ENCODE peak calls at places on chromosomes 7 and 10, in four cellular contexts. One of them, this sample, is unnamed.

GRCh38 chr10:58017719-58018367 is 249.9 kb downstream of the IPMK start:
- DNase-seq in keratinocyte: no peak
- DNase-seq in brain microvascular endothelial cell: peak
- DNase-seq in cardiac fibroblast: peak
- DNase-seq in this sample: peak

GRCh38 chr7:45217358-45217757 is 59.8 kb downstream of the RAMP3 start:
- DNase-seq in brain microvascular endothelial cell: no peak
- DNase-seq in keratinocyte: no peak
- DNase-seq in cardiac fibroblast: peak
- DNase-seq in this sample: peak

GRCh38 chr7:41825927-41826480 is 123.1 kb upstream of the INHBA start:
- DNase-seq in keratinocyte: no peak
- DNase-seq in brain microvascular endothelial cell: no peak
- DNase-seq in cardiac fibroblast: peak
- DNase-seq in this sample: no peak

GRCh38 chr7:37045786-37046185 is 321.5 kb upstream of the AOAH start:
- DNase-seq in cardiac fibroblast: no peak
- DNase-seq in brain microvascular endothelial cell: no peak
- DNase-seq in keratinocyte: no peak
- DNase-seq in this sample: no peak

GRCh38 chr7:29565982-29566746 is 2.5 kb downstream of the PRR15 start:
- DNase-seq in cardiac fibroblast: peak
- DNase-seq in brain microvascular endothelial cell: no peak
- DNase-seq in keratinocyte: no peak
- DNase-seq in this sample: no peak

GRCh38 chr7:100126239-100126930 is 382 bp upstream of the MBLAC1 start:
- DNase-seq in brain microvascular endothelial cell: no peak
- DNase-seq in cardiac fibroblast: no peak
- DNase-seq in keratinocyte: no peak
- DNase-seq in this sample: no peak

GRCh38 chr10:21090609-21091082 is 193.5 kb upstream of the NEBL start:
- DNase-seq in keratinocyte: no peak
- DNase-seq in cardiac fibroblast: no peak
- DNase-seq in brain microvascular endothelial cell: no peak
- DNase-seq in this sample: no peak

GRCh38 chr10:86785021-86785420 is 28.6 kb downstream of the BMPR1A start:
- DNase-seq in brain microvascular endothelial cell: no peak
- DNase-seq in keratinocyte: no peak
- DNase-seq in cardiac fibroblast: no peak
- DNase-seq in this sample: no peak

GRCh38 chr10:53749439-53749838 is 976.9 kb upstream of the MBL2 start:
- DNase-seq in brain microvascular endothelial cell: no peak
- DNase-seq in keratinocyte: no peak
- DNase-seq in cardiac fibroblast: no peak
- DNase-seq in this sample: no peak

GRCh38 chr7:140564643-140565042 is 76.0 kb downstream of the DENND2A start:
- DNase-seq in brain microvascular endothelial cell: no peak
- DNase-seq in cardiac fibroblast: no peak
- DNase-seq in keratinocyte: peak
- DNase-seq in this sample: no peak

GRCh38 chr10:92903633-92904032 is 55.3 kb downstream of the EXOC6 start:
- DNase-seq in brain microvascular endothelial cell: no peak
- DNase-seq in cardiac fibroblast: no peak
- DNase-seq in keratinocyte: no peak
- DNase-seq in this sample: no peak

GRCh38 chr10:88800152-88801125 is 2.1 kb upstream of the LIPM start:
- DNase-seq in keratinocyte: no peak
- DNase-seq in cardiac fibroblast: peak
- DNase-seq in brain microvascular endothelial cell: peak
- DNase-seq in this sample: peak

GRCh38 chr7:47634273-47634672 is 52.4 kb upstream of the TNS3 start:
- DNase-seq in cardiac fibroblast: peak
- DNase-seq in keratinocyte: no peak
- DNase-seq in brain microvascular endothelial cell: no peak
- DNase-seq in this sample: no peak

GRCh38 chr7:31811650-31812461 is 124.8 kb downstream of the PPP1R17 start:
- DNase-seq in brain microvascular endothelial cell: no peak
- DNase-seq in cardiac fibroblast: peak
- DNase-seq in keratinocyte: no peak
- DNase-seq in this sample: peak

GRCh38 chr7:25597881-25598456 is 369.7 kb upstream of the NPVF start:
- DNase-seq in keratinocyte: no peak
- DNase-seq in brain microvascular endothelial cell: no peak
- DNase-seq in cardiac fibroblast: no peak
- DNase-seq in this sample: no peak

GRCh38 chr10:72030762-72031543 is 57.4 kb downstream of the SPOCK2 start:
- DNase-seq in brain microvascular endothelial cell: no peak
- DNase-seq in keratinocyte: no peak
- DNase-seq in cardiac fibroblast: no peak
- DNase-seq in this sample: no peak

GRCh38 chr7:28711096-28711495 is 247.0 kb downstream of the TRIL start:
- DNase-seq in keratinocyte: no peak
- DNase-seq in brain microvascular endothelial cell: no peak
- DNase-seq in cardiac fibroblast: no peak
- DNase-seq in this sample: no peak

GRCh38 chr10:61899997-61900828 is 1.3 kb upstream of the ARID5B start:
- DNase-seq in cardiac fibroblast: peak
- DNase-seq in keratinocyte: no peak
- DNase-seq in brain microvascular endothelial cell: peak
- DNase-seq in this sample: peak

GRCh38 chr10:51468424-51468823 is 231.0 kb downstream of the CSTF2T start:
- DNase-seq in keratinocyte: no peak
- DNase-seq in cardiac fibroblast: peak
- DNase-seq in brain microvascular endothelial cell: no peak
- DNase-seq in this sample: peak
- H3K4me3 ChIP-seq in keratinocyte: no peak
- H3K4me3 ChIP-seq in cardiac fibroblast: no peak
- H3K4me3 ChIP-seq in brain microvascular endothelial cell: no peak
- H3K4me3 ChIP-seq in this sample: no peak

GRCh38 chr10:75191821-75192568 is 18.6 kb upstream of the VDAC2 start:
- DNase-seq in cardiac fibroblast: peak
- DNase-seq in keratinocyte: no peak
- DNase-seq in brain microvascular endothelial cell: peak
- DNase-seq in this sample: peak
- TF ChIP-seq CTCF in cardiac fibroblast: no peak
- TF ChIP-seq CTCF in keratinocyte: peak
- TF ChIP-seq CTCF in brain microvascular endothelial cell: no peak
- TF ChIP-seq CTCF in this sample: no peak

GRCh38 chr7:70761711-70762328 is 370.1 kb upstream of the GALNT17 start:
- DNase-seq in cardiac fibroblast: no peak
- DNase-seq in brain microvascular endothelial cell: no peak
- DNase-seq in keratinocyte: no peak
- DNase-seq in this sample: no peak
- H3K4me3 ChIP-seq in cardiac fibroblast: no peak
- H3K4me3 ChIP-seq in brain microvascular endothelial cell: no peak
- H3K4me3 ChIP-seq in keratinocyte: no peak
- H3K4me3 ChIP-seq in this sample: no peak

GRCh38 chr10:55628260-55628701 is 732.8 kb downstream of the ZWINT start:
- DNase-seq in brain microvascular endothelial cell: no peak
- DNase-seq in keratinocyte: no peak
- DNase-seq in cardiac fibroblast: no peak
- DNase-seq in this sample: no peak

GRCh38 chr10:55629792-55630490 is 731.1 kb downstream of the ZWINT start:
- DNase-seq in cardiac fibroblast: peak
- DNase-seq in brain microvascular endothelial cell: peak
- DNase-seq in keratinocyte: no peak
- DNase-seq in this sample: no peak

GRCh38 chr10:55630491-55631056 is 730.5 kb downstream of the ZWINT start:
- DNase-seq in keratinocyte: no peak
- DNase-seq in brain microvascular endothelial cell: no peak
- DNase-seq in cardiac fibroblast: no peak
- DNase-seq in this sample: no peak

GRCh38 chr10:55627526-55628170 is 733.4 kb downstream of the ZWINT start:
- DNase-seq in brain microvascular endothelial cell: no peak
- DNase-seq in cardiac fibroblast: no peak
- DNase-seq in keratinocyte: no peak
- DNase-seq in this sample: no peak

DNA sequence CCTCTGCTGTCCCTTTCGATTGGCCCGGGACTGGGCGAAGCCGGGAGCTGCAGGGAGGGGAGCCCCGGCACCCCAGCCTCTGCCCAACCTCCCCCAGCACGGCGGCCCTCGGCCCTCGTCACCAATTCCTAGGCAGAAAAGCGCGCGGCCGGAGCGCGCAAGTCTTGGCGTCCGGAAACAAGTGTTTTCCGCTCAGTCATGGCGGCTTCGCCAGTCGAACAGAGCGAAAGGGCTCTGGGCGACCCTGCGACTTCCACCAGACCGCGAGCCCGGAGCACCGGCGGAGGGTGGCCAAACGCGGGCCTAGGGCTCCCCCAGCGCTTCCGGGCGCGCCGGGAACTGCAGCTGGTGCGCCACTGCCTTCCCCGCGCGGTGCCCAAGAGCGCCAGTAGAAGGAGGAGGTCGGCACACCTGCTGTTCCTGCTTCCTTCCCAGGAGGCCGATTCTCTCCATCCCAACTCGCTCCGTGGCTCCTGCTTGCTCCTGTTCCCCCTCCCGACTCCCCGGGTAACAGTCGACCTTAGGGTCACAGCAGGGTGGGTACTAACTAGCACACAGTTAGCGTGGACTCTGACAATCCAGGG is 729.9 kb downstream of the ZWINT start:
- DNase-seq in keratinocyte: no peak
- DNase-seq in cardiac fibroblast: peak
- DNase-seq in brain microvascular endothelial cell: peak
- DNase-seq in this sample: no peak
- TF ChIP-seq CTCF in keratinocyte: peak
- TF ChIP-seq CTCF in cardiac fibroblast: peak
- TF ChIP-seq CTCF in brain microvascular endothelial cell: peak
- TF ChIP-seq CTCF in this sample: peak

GRCh38 chr10:44962870-44963738 is 3.5 kb downstream of the RASSF4 start:
- DNase-seq in brain microvascular endothelial cell: no peak
- DNase-seq in cardiac fibroblast: no peak
- DNase-seq in keratinocyte: no peak
- DNase-seq in this sample: no peak
- H3K4me3 ChIP-seq in brain microvascular endothelial cell: no peak
- H3K4me3 ChIP-seq in cardiac fibroblast: no peak
- H3K4me3 ChIP-seq in keratinocyte: no peak
- H3K4me3 ChIP-seq in this sample: no peak

DNA sequence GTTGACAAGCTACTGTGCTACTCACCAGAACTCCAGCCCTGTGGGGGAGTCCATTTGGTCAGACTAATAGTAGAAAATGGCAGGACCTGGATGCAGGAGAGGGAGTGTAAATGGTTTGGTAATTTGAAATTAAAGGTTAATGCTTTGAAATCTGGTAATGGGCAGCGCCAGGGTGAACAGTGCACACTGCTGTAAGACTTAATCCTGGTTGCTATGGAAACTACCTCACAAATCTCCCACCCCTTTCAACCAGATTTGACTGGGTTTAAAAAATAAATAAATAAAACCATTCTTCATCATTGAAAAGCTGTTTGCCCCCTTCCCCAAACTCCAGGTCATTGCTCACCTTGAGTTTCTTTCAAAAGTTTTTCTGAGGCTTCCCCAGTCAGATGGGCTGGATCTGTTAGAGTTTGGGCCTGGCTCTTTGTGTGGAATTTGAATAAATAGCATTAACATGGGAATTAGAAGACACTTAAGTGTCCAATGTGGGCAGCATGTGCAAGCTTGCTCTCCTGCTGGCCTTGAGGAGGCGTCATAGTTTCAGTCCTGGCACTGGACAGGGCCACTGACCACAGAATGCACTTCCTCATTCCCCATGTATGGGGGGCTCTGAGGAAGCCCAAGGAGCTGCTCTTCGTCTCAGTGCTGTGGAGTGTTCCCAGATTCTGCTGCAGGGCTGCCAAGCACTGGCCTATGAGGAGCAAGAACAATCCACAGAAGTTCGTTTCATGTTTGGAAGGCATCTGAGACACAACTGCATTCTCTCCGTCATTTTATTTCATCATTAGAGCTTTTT is 90.7 kb downstream of the LRRC4 start:
- DNase-seq in brain microvascular endothelial cell: no peak
- DNase-seq in keratinocyte: no peak
- DNase-seq in cardiac fibroblast: no peak
- DNase-seq in this sample: no peak
- TF ChIP-seq CTCF in brain microvascular endothelial cell: no peak
- TF ChIP-seq CTCF in keratinocyte: no peak
- TF ChIP-seq CTCF in cardiac fibroblast: no peak
- TF ChIP-seq CTCF in this sample: no peak

GRCh38 chr10:105953056-105953455 is 1211.5 kb downstream of the SORCS1 start:
- DNase-seq in cardiac fibroblast: no peak
- DNase-seq in brain microvascular endothelial cell: no peak
- DNase-seq in keratinocyte: no peak
- DNase-seq in this sample: no peak
- H3K4me3 ChIP-seq in cardiac fibroblast: no peak
- H3K4me3 ChIP-seq in brain microvascular endothelial cell: no peak
- H3K4me3 ChIP-seq in keratinocyte: no peak
- H3K4me3 ChIP-seq in this sample: no peak

GRCh38 chr7:133052357-133052756 is 29.5 kb downstream of the CHCHD3 start:
- DNase-seq in keratinocyte: no peak
- DNase-seq in cardiac fibroblast: peak
- DNase-seq in brain microvascular endothelial cell: no peak
- DNase-seq in this sample: no peak

GRCh38 chr7:133052826-133053225 is 29.1 kb downstream of the CHCHD3 start:
- DNase-seq in brain microvascular endothelial cell: no peak
- DNase-seq in keratinocyte: no peak
- DNase-seq in cardiac fibroblast: no peak
- DNase-seq in this sample: no peak

GRCh38 chr7:133050200-133050995 is 31.5 kb downstream of the CHCHD3 start:
- DNase-seq in cardiac fibroblast: no peak
- DNase-seq in keratinocyte: no peak
- DNase-seq in brain microvascular endothelial cell: no peak
- DNase-seq in this sample: no peak

GRCh38 chr7:133051719-133052118 is 30.2 kb downstream of the CHCHD3 start:
- DNase-seq in cardiac fibroblast: no peak
- DNase-seq in keratinocyte: no peak
- DNase-seq in brain microvascular endothelial cell: no peak
- DNase-seq in this sample: no peak

DNA sequence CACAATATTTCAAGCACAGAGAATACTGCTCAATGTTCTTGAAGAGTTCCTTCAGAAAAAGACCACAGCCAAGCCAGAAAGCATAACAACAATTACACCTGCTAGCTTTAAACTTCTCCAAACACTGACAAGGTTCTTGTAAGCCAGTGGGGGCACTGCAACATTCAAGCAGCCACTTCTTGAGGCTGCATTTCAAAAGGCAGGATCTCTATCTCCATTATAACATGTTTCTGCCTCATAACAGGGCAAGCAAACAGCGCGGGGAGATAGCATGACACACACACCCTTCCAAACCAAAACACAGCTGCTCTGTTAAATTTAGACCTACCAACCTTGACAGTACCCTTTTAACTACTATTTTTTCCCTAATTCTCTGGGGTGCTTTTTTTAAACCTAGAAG is 30.8 kb downstream of the CHCHD3 start:
- DNase-seq in cardiac fibroblast: peak
- DNase-seq in keratinocyte: no peak
- DNase-seq in brain microvascular endothelial cell: peak
- DNase-seq in this sample: peak
- TF ChIP-seq CTCF in cardiac fibroblast: peak
- TF ChIP-seq CTCF in keratinocyte: no peak
- TF ChIP-seq CTCF in brain microvascular endothelial cell: peak
- TF ChIP-seq CTCF in this sample: peak

GRCh38 chr10:50541317-50541716 is 82.4 kb downstream of the SGMS1 start:
- DNase-seq in cardiac fibroblast: no peak
- DNase-seq in keratinocyte: no peak
- DNase-seq in brain microvascular endothelial cell: no peak
- DNase-seq in this sample: no peak
- H3K4me3 ChIP-seq in cardiac fibroblast: no peak
- H3K4me3 ChIP-seq in keratinocyte: no peak
- H3K4me3 ChIP-seq in brain microvascular endothelial cell: no peak
- H3K4me3 ChIP-seq in this sample: no peak